ENCODE peak calls at places on chromosomes 3 and 15, in eight cellular contexts. V is GM19239; H is NCI-H1105; P is fibroblast of gingiva; M is central memory CD4-positive, alpha-beta T cell; Z is activated naive CD4-positive, alpha-beta T cell treated with anti-CD3 and anti-CD28 coated beads, Interleukin-2, amount 10 ng/mL, durations not matched to agents 7 days and 5 days; O is progenitor cell of endocrine pancreas; L is omental fat pad. G is an unnamed sample.

GRCh38 chr3:112587336-112587735 is 25.5 kb downstream of the SLC35A5 start:
- DNase-seq in V (no peak), H (no peak), P (peak), M (no peak), Z (no peak), O (no peak), L (no peak), G (no peak)

GRCh38 chr15:28123408-28124023 is 24.4 kb upstream of the OCA2 start:
- DNase-seq in V (no peak), H (peak), P (peak), M (peak), Z (peak), O (peak), L (no peak), G (no peak)

GRCh38 chr15:42143866-42144625 is 12.4 kb downstream of the PLA2G4F start:
- DNase-seq in V (no peak), H (no peak), P (no peak), M (no peak), Z (peak), O (no peak), L (no peak), G (no peak)

GRCh38 chr15:42729409-42729808 is 7.5 kb downstream of the CDAN1 start:
- DNase-seq in V (no peak), H (no peak), P (no peak), M (no peak), Z (no peak), O (no peak), L (no peak), G (no peak)

GRCh38 chr3:14210843-14211594 is 32.4 kb downstream of the LSM3 start:
- DNase-seq in V (no peak), H (no peak), P (peak), M (no peak), Z (no peak), O (no peak), L (no peak), G (no peak)

GRCh38 chr3:72533584-72534473 is 314.4 kb downstream of the SHQ1 start:
- DNase-seq in V (no peak), H (no peak), P (no peak), M (no peak), Z (no peak), O (no peak), L (no peak), G (no peak)

GRCh38 chr3:151560750-151561149 is 99.9 kb upstream of the IGSF10 start:
- DNase-seq in V (no peak), H (no peak), P (peak), M (no peak), Z (no peak), O (no peak), L (no peak), G (no peak)

GRCh38 chr3:126474498-126475410 is 937 bp downstream of the ZXDC start:
- DNase-seq in V (peak), H (peak), P (peak), M (peak), Z (peak), O (peak), L (no peak), G (no peak)

GRCh38 chr15:40045572-40046217 is 6.7 kb upstream of the SRP14 start:
- DNase-seq in V (no peak), H (no peak), P (no peak), M (no peak), Z (no peak), O (no peak), L (no peak), G (no peak)

GRCh38 chr15:74137544-74137920 is 7.1 kb downstream of the ISLR2 start:
- DNase-seq in V (no peak), H (no peak), P (no peak), M (no peak), Z (no peak), O (no peak), L (no peak), G (no peak)

G was measured in T-helper 1 cell.